ENCODE peak calls at places on chromosomes 13 and 19, in seven cellular contexts. S is psoas muscle, X is DND-41, D is fibroblast of mammary gland, V is foreskin fibroblast, W is bronchial epithelial cell, T is RWPE2. Q is an unnamed sample.
A peak's percentile ranks its signal among the peaks of the same experiment; 100 is the strongest.

GRCh38 chr13:74920945-74921725 is 560.8 kb downstream of the TBC1D4 start:
- DNase-seq in S (no peak), X (no peak), D (no peak), V (no peak), W (no peak), T (no peak), Q (no peak)

GRCh38 chr19:19192910-19193423 is 909 bp downstream of the RFXANK start:
- DNase-seq in S (no peak), X (no peak), D (no peak), V (no peak), W (no peak), T (no peak), Q (no peak)

GRCh38 chr19:43533546-43534304 is 737 bp downstream of the ZNF575 start:
- DNase-seq in S (peak; percentile 97), X (peak; percentile 95), D (peak; percentile 99), V (peak; percentile 100), W (peak; percentile 98), T (peak; percentile 100), Q (peak; percentile 100)

GRCh38 chr13:52833261-52833660 is 15.2 kb downstream of the PCDH8 start:
- DNase-seq in S (no peak), X (no peak), D (no peak), V (no peak), W (no peak), T (no peak), Q (no peak)

GRCh38 chr19:12244370-12244769 is 50.3 kb downstream of the ZNF44 start:
- DNase-seq in S (no peak), X (no peak), D (no peak), V (no peak), W (no peak), T (no peak), Q (no peak)

GRCh38 chr19:55703790-55704215 is 28.8 kb downstream of the EPN1 start:
- DNase-seq in S (no peak), X (no peak), D (peak; percentile 45), V (peak; percentile 52), W (no peak), T (no peak), Q (peak; percentile 71)

GRCh38 chr13:52903320-52903719 is 54.9 kb upstream of the PCDH8 start:
- DNase-seq in S (no peak), X (no peak), D (no peak), V (no peak), W (no peak), T (no peak), Q (no peak)

GRCh38 chr19:5588441-5588840 is 20.7 kb upstream of the TINCR start:
- DNase-seq in S (peak; percentile 76), X (no peak), D (peak; percentile 67), V (no peak), W (no peak), T (no peak), Q (no peak)

GRCh38 chr13:97295279-97296182 is 73.4 kb downstream of the MBNL2 start:
- DNase-seq in S (no peak), X (no peak), D (peak; percentile 89), V (peak; percentile 64), W (peak; percentile 95), T (no peak), Q (no peak)

GRCh38 chr19:41951686-41952172 is 7.4 kb downstream of the RABAC1 start:
- DNase-seq in S (peak; percentile 88), X (peak; percentile 85), D (peak; percentile 70), V (peak; percentile 85), W (peak; percentile 61), T (no peak), Q (peak; percentile 86)

GRCh38 chr13:52949744-52950143 is 78.9 kb upstream of the OLFM4 start:
- DNase-seq in S (peak; percentile 52), X (no peak), D (no peak), V (no peak), W (no peak), T (no peak), Q (no peak)

GRCh38 chr19:5706876-5707573 is 12.9 kb downstream of the LONP1 start:
- DNase-seq in S (no peak), X (no peak), D (no peak), V (no peak), W (no peak), T (no peak), Q (no peak)

GRCh38 chr19:6963937-6964336 is 57.3 kb downstream of the MBD3L2B start:
- DNase-seq in S (no peak), X (peak; percentile 51), D (no peak), V (no peak), W (no peak), T (no peak), Q (peak; percentile 24)

GRCh38 chr19:36573948-36574726 is 1.0 kb upstream of the ZNF529 start:
- DNase-seq in S (no peak), X (no peak), D (peak; percentile 22), V (peak; percentile 56), W (peak; percentile 33), T (no peak), Q (no peak)

GRCh38 chr19:5293607-5294089 is 47.0 kb downstream of the PTPRS start:
- DNase-seq in S (peak; percentile 66), X (no peak), D (peak; percentile 33), V (peak; percentile 87), W (no peak), T (no peak), Q (peak; percentile 83)

GRCh38 chr13:61777281-61777680 is 361.6 kb upstream of the PCDH20 start:
- DNase-seq in S (no peak), X (no peak), D (peak; percentile 0), V (no peak), W (no peak), T (no peak), Q (peak; percentile 54)

GRCh38 chr13:98892821-98893220 is 85.0 kb downstream of the DOCK9 start:
- DNase-seq in S (no peak), X (no peak), D (no peak), V (peak; percentile 23), W (no peak), T (no peak), Q (no peak)

DNA sequence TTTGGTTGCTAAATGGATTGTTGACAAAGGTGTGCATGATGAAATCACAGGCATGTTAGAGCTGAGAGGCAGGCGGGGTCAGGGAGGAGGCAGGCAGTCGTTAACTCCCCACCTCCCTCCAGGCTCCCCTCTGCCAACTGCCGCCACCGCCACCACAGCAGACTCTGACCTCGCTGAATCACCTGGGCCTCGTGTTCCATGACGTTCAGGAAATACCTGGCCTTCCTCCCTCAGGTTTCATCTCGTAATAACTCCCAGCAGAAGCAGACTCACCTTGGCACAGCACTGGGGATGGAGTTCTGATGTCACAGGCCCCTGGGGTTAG is 198.5 kb downstream of the KATNAL1 start:
- DNase-seq in S (no peak), X (no peak), D (no peak), V (no peak), W (peak; percentile 99), T (peak; percentile 91), Q (no peak)
- H3K4me3 ChIP-seq in S (no peak overlapping the region), X (no peak overlapping the region), D (no peak overlapping the region), V (no peak overlapping the region), W (no peak overlapping the region), T (no peak overlapping the region), Q (no peak overlapping the region)

GRCh38 chr19:46446021-46446420 is 17.3 kb upstream of the PNMA8C start:
- DNase-seq in S (no peak), X (no peak), D (no peak), V (no peak), W (no peak), T (no peak), Q (no peak)
- TF ChIP-seq CTCF in S (no peak), X (no peak), D (no peak), V (no peak), W (no peak), T (no peak), Q (no peak)

DNA sequence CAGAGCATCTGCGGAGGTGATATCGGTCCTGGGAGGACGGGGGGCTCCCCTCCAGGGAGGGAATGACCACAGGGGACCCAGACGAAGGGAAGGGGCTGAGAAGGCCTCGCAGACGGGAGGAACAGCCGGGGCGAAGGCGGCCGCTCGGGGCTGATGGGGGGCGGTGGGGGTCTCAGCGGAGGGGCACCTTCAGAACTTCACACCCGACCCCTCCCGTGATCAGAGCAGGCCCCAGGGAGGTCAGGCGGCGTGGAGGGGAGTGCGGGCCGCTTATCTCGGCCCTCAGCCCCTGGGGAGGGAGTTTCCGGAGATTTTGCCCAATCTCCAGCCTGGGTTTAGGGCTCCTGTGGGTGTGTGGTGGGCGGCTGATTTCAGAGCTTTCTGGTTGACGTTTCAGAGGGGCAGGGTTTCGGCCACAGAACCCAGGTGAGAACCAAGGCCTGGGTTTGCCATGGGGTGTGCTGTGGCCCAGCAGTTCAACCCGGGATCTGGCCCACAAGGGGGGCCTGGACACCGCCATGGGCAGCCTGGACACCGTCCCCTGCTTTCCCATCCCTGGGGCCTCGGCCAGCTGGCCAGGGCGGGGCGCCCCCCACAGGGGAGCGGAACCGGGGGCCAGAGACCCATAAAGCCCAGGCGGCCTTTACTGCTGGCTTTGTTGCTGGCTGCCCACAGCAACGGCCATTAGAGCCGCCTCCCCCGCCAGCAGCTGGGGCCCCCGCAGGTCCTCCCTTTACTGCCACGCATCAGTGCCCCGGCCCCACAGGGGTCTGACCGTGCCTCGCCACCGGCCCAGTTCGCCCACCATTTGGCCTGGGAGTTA is 29.0 kb downstream of the ARID3A start:
- DNase-seq in S (no peak), X (no peak), D (no peak), V (no peak), W (no peak), T (peak; percentile 45), Q (peak; percentile 18)
- H3K4me3 ChIP-seq in S (no peak overlapping the region), X (no peak overlapping the region), D (no peak overlapping the region), V (no peak overlapping the region), W (no peak overlapping the region), T (no peak overlapping the region), Q (no peak overlapping the region)

GRCh38 chr19:40831502-40832430 is 18.5 kb downstream of the CYP2A6 start:
- DNase-seq in S (no peak), X (no peak), D (peak; percentile 99), V (peak; percentile 98), W (peak; percentile 86), T (no peak), Q (no peak)

DNA sequence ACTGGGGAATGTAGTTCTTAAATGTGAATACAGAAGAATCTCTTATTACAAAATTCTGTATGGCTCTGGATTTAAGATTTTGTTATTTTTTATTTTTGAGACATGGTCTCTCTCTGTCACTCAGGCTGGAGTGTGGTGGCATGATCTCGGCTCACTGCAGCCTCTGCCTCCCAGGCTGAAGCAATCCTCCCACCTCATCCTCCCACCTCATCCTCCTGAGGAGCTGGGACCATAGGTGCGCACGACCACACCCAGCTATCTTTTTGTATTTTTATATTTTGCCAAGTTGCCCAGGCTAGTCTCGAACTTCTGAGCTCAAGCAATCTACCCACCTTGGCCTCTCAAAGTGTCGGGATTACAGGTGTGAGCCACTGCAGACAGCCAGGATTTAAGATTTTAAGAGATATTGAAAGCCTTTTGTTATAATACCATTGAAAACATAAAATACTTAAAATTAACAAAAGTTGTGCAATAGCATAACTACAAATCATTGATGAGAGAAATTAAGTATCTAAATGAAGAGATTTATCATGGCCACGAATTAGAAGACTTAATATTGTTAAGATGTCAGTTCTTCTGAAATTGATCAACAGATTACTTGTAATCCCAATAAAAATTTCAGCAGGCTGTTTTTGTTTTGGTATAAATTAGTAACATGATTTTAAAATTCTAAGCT is 13.4 kb downstream of the CYP2A6 start:
- DNase-seq in S (no peak), X (no peak), D (no peak), V (no peak), W (no peak), T (no peak), Q (no peak)
- TF ChIP-seq CTCF in S (no peak), X (no peak), D (no peak), V (no peak), W (no peak), T (no peak), Q (no peak)

Q was measured in BE2C.